ENCODE peak calls at places on chromosomes 4 and X, in six cellular contexts. U, R, H, Y, M and Z are unnamed samples.
A peak's percentile ranks its signal among the peaks of the same experiment; 100 is the strongest.

GRCh38 chr4:41661447-41662076 is 87.0 kb downstream of the PHOX2B start:
- DNase-seq in U (peak; percentile 70), R (peak; percentile 5), H (peak; percentile 88), Y (peak; percentile 49), M (peak; percentile 81), Z (peak; percentile 48)

GRCh38 chr4:186605261-186605865 is 50.0 kb upstream of the MTNR1A start:
- DNase-seq in U (no peak), R (no peak), H (no peak), Y (no peak), M (no peak), Z (no peak)

GRCh38 chrX:64850371-64851082 is 125.7 kb downstream of the ZC4H2 start:
- DNase-seq in U (no peak), R (no peak), H (no peak), Y (no peak), M (no peak), Z (no peak)

GRCh38 chr4:40749717-40750460 is at the start of gene NSUN7:
- DNase-seq in U (no peak), R (peak; percentile 13), H (peak; percentile 73), Y (peak; percentile 45), M (peak; percentile 97), Z (peak; percentile 37)

GRCh38 chrX:139642241-139642927 is 65.6 kb downstream of the MCF2 start:
- DNase-seq in U (no peak), R (no peak), H (no peak), Y (no peak), M (peak; percentile 51), Z (no peak)

GRCh38 chr4:158914178-158914577 is 145.4 kb downstream of the FNIP2 start:
- DNase-seq in U (peak; percentile 57), R (no peak), H (no peak), Y (no peak), M (no peak), Z (no peak)

GRCh38 chrX:107485019-107485418 is 35.6 kb downstream of the FRMPD3 start:
- DNase-seq in U (no peak), R (no peak), H (no peak), Y (no peak), M (peak; percentile 51), Z (no peak)

GRCh38 chrX:42149786-42150185 is 226.4 kb upstream of the CASK start:
- DNase-seq in U (no peak), R (no peak), H (no peak), Y (no peak), M (no peak), Z (no peak)

GRCh38 chr4:35591035-35591434 is 653.3 kb downstream of the ARAP2 start:
- DNase-seq in U (no peak), R (no peak), H (no peak), Y (no peak), M (no peak), Z (no peak)

GRCh38 chr4:173526724-173527102 is 3.3 kb downstream of the HAND2 start:
- DNase-seq in U (no peak), R (no peak), H (no peak), Y (no peak), M (no peak), Z (no peak)